ENCODE peak calls at places on chromosomes 11 and 22, in nine cellular contexts. One of them, this sample, is unnamed.
A peak's percentile ranks its signal among the peaks of the same experiment; 100 is the strongest.

GRCh38 chr11:48095779-48096470 is 115.6 kb downstream of the PTPRJ start:
- DNase-seq in thoracic aorta: no peak
- DNase-seq in fibroblast of pulmonary artery: no peak
- DNase-seq in cardiac fibroblast: no peak
- DNase-seq in AG04450: no peak
- DNase-seq in kidney: no peak
- DNase-seq in mucosa of descending colon: no peak
- DNase-seq in lung: no peak
- DNase-seq in brain microvascular endothelial cell: no peak
- DNase-seq in this sample: no peak

GRCh38 chr11:132424433-132424832 is 1054.0 kb downstream of the NTM start:
- DNase-seq in thoracic aorta: no peak
- DNase-seq in kidney: no peak
- DNase-seq in fibroblast of pulmonary artery: no peak
- DNase-seq in cardiac fibroblast: no peak
- DNase-seq in mucosa of descending colon: no peak
- DNase-seq in lung: no peak
- DNase-seq in AG04450: no peak
- DNase-seq in brain microvascular endothelial cell: no peak
- DNase-seq in this sample: no peak

GRCh38 chr11:76542436-76542835 is 97.6 kb downstream of the EMSY start:
- DNase-seq in AG04450: no peak
- DNase-seq in mucosa of descending colon: no peak
- DNase-seq in thoracic aorta: no peak
- DNase-seq in fibroblast of pulmonary artery: no peak
- DNase-seq in cardiac fibroblast: no peak
- DNase-seq in brain microvascular endothelial cell: no peak
- DNase-seq in lung: no peak
- DNase-seq in kidney: no peak
- DNase-seq in this sample: no peak

GRCh38 chr11:34425863-34426262 is 12.9 kb upstream of the CAT start:
- DNase-seq in kidney: no peak
- DNase-seq in lung: no peak
- DNase-seq in AG04450: no peak
- DNase-seq in cardiac fibroblast: no peak
- DNase-seq in fibroblast of pulmonary artery: no peak
- DNase-seq in mucosa of descending colon: no peak
- DNase-seq in brain microvascular endothelial cell: no peak
- DNase-seq in thoracic aorta: no peak
- DNase-seq in this sample: peak; percentile 56

GRCh38 chr22:38177926-38178604 is 3.6 kb downstream of the PLA2G6 start:
- DNase-seq in cardiac fibroblast: peak; percentile 94
- DNase-seq in fibroblast of pulmonary artery: peak; percentile 91
- DNase-seq in mucosa of descending colon: no peak
- DNase-seq in kidney: peak; percentile 70
- DNase-seq in AG04450: peak; percentile 53
- DNase-seq in brain microvascular endothelial cell: peak; percentile 87
- DNase-seq in thoracic aorta: no peak
- DNase-seq in lung: no peak
- DNase-seq in this sample: peak; percentile 85

GRCh38 chr11:47998733-47999359 is 18.5 kb downstream of the PTPRJ start:
- DNase-seq in fibroblast of pulmonary artery: no peak
- DNase-seq in cardiac fibroblast: no peak
- DNase-seq in brain microvascular endothelial cell: no peak
- DNase-seq in AG04450: no peak
- DNase-seq in lung: no peak
- DNase-seq in mucosa of descending colon: no peak
- DNase-seq in kidney: peak; percentile 16
- DNase-seq in thoracic aorta: no peak
- DNase-seq in this sample: no peak

GRCh38 chr11:65357856-65358356 is 3.4 kb downstream of the TIGD3 start:
- DNase-seq in mucosa of descending colon: peak; percentile 50
- DNase-seq in brain microvascular endothelial cell: no peak
- DNase-seq in lung: no peak
- DNase-seq in thoracic aorta: no peak
- DNase-seq in AG04450: no peak
- DNase-seq in cardiac fibroblast: peak; percentile 12
- DNase-seq in fibroblast of pulmonary artery: peak; percentile 35
- DNase-seq in kidney: peak; percentile 46
- DNase-seq in this sample: no peak

GRCh38 chr11:45609337-45609736 is 56.1 kb downstream of the CHST1 start:
- DNase-seq in mucosa of descending colon: no peak
- DNase-seq in AG04450: no peak
- DNase-seq in fibroblast of pulmonary artery: no peak
- DNase-seq in brain microvascular endothelial cell: no peak
- DNase-seq in lung: no peak
- DNase-seq in kidney: no peak
- DNase-seq in cardiac fibroblast: no peak
- DNase-seq in thoracic aorta: no peak
- DNase-seq in this sample: no peak

GRCh38 chr11:104713366-104713765 is 184.9 kb downstream of the CASP12 start:
- DNase-seq in cardiac fibroblast: peak; percentile 35
- DNase-seq in kidney: no peak
- DNase-seq in thoracic aorta: no peak
- DNase-seq in mucosa of descending colon: no peak
- DNase-seq in brain microvascular endothelial cell: no peak
- DNase-seq in lung: no peak
- DNase-seq in AG04450: peak; percentile 6
- DNase-seq in fibroblast of pulmonary artery: peak; percentile 19
- DNase-seq in this sample: peak; percentile 59

GRCh38 chr22:35479359-35479758 is 61.3 kb upstream of the RASD2 start:
- DNase-seq in brain microvascular endothelial cell: no peak
- DNase-seq in kidney: no peak
- DNase-seq in cardiac fibroblast: no peak
- DNase-seq in fibroblast of pulmonary artery: no peak
- DNase-seq in lung: no peak
- DNase-seq in mucosa of descending colon: no peak
- DNase-seq in AG04450: no peak
- DNase-seq in thoracic aorta: no peak
- DNase-seq in this sample: no peak

GRCh38 chr11:64621283-64622019 is 30.4 kb downstream of the SLC22A12 start:
- DNase-seq in mucosa of descending colon: no peak
- DNase-seq in brain microvascular endothelial cell: no peak
- DNase-seq in kidney: no peak
- DNase-seq in AG04450: no peak
- DNase-seq in lung: no peak
- DNase-seq in thoracic aorta: no peak
- DNase-seq in fibroblast of pulmonary artery: no peak
- DNase-seq in cardiac fibroblast: no peak
- DNase-seq in this sample: no peak

GRCh38 chr22:50356186-50356585 is 13.1 kb downstream of the PPP6R2 start:
- DNase-seq in mucosa of descending colon: no peak
- DNase-seq in thoracic aorta: no peak
- DNase-seq in lung: no peak
- DNase-seq in kidney: no peak
- DNase-seq in fibroblast of pulmonary artery: no peak
- DNase-seq in cardiac fibroblast: no peak
- DNase-seq in AG04450: no peak
- DNase-seq in brain microvascular endothelial cell: no peak
- DNase-seq in this sample: no peak

GRCh38 chr22:37138879-37139561 is 10.7 kb downstream of the IL2RB start:
- DNase-seq in kidney: no peak
- DNase-seq in mucosa of descending colon: no peak
- DNase-seq in cardiac fibroblast: peak; percentile 15
- DNase-seq in brain microvascular endothelial cell: no peak
- DNase-seq in thoracic aorta: no peak
- DNase-seq in AG04450: no peak
- DNase-seq in fibroblast of pulmonary artery: no peak
- DNase-seq in lung: no peak
- DNase-seq in this sample: no peak

GRCh38 chr11:131683131-131683530 is 312.7 kb downstream of the NTM start:
- DNase-seq in brain microvascular endothelial cell: no peak
- DNase-seq in lung: no peak
- DNase-seq in thoracic aorta: no peak
- DNase-seq in cardiac fibroblast: no peak
- DNase-seq in mucosa of descending colon: no peak
- DNase-seq in AG04450: no peak
- DNase-seq in fibroblast of pulmonary artery: no peak
- DNase-seq in kidney: no peak
- DNase-seq in this sample: no peak

GRCh38 chr22:32623943-32624342 is 149.3 kb downstream of the FBXO7 start:
- DNase-seq in thoracic aorta: peak; percentile 16
- DNase-seq in kidney: peak; percentile 82
- DNase-seq in cardiac fibroblast: peak; percentile 57
- DNase-seq in lung: peak; percentile 60
- DNase-seq in mucosa of descending colon: no peak
- DNase-seq in fibroblast of pulmonary artery: peak; percentile 79
- DNase-seq in AG04450: peak; percentile 88
- DNase-seq in brain microvascular endothelial cell: peak; percentile 82
- DNase-seq in this sample: peak; percentile 92

GRCh38 chr11:88281317-88281712 is 56.2 kb downstream of the CTSC start:
- DNase-seq in AG04450: no peak
- DNase-seq in brain microvascular endothelial cell: no peak
- DNase-seq in thoracic aorta: no peak
- DNase-seq in lung: no peak
- DNase-seq in kidney: no peak
- DNase-seq in mucosa of descending colon: no peak
- DNase-seq in cardiac fibroblast: peak; percentile 42
- DNase-seq in fibroblast of pulmonary artery: peak; percentile 43
- DNase-seq in this sample: no peak

GRCh38 chr11:17822021-17822781 is 87.6 kb downstream of the KCNC1 start:
- DNase-seq in mucosa of descending colon: no peak
- DNase-seq in thoracic aorta: peak; percentile 9
- DNase-seq in AG04450: peak; percentile 37
- DNase-seq in fibroblast of pulmonary artery: peak; percentile 90
- DNase-seq in brain microvascular endothelial cell: peak; percentile 39
- DNase-seq in kidney: no peak
- DNase-seq in lung: no peak
- DNase-seq in cardiac fibroblast: peak; percentile 76
- DNase-seq in this sample: peak; percentile 71

DNA sequence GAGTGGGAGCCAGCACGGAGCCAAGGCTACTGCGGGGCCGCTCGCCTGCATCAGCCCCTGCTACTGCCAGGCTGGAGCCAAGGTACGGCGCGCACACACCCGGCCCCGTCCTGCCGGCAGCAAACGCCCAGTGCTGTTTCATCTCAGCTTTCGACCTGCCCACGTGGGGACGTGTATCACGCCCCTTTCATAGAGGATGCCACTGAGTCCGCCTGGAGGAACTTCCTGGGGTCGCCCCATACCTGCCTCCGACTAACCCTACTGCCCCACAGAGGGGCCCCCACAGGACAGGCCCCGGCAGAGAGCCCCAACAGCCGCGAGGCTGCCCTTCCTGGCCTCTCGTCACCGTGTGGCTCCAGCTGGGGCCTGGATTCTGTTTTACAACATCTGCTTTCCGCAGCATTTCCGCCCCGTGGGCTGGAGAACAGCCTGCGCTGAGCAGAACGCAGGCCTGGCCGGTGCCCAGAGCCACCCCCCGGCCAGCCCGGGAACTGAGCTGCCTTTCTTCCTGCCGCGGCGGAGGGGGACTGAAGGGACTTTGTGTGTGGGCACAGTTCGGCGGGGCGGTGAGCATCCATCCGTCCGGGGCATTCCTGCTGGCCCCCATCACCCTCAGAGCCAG is 22.9 kb upstream of the ARHGAP8 start:
- DNase-seq in mucosa of descending colon: no peak
- DNase-seq in lung: peak; percentile 43
- DNase-seq in kidney: no peak
- DNase-seq in thoracic aorta: no peak
- DNase-seq in fibroblast of pulmonary artery: peak; percentile 74
- DNase-seq in cardiac fibroblast: peak; percentile 50
- DNase-seq in AG04450: no peak
- DNase-seq in brain microvascular endothelial cell: peak; percentile 35
- DNase-seq in this sample: peak; percentile 91
- TF ChIP-seq CTCF in mucosa of descending colon: no peak
- TF ChIP-seq CTCF in lung: no peak
- TF ChIP-seq CTCF in kidney: no peak
- TF ChIP-seq CTCF in thoracic aorta: no peak
- TF ChIP-seq CTCF in fibroblast of pulmonary artery: peak; percentile 36
- TF ChIP-seq CTCF in cardiac fibroblast: peak; percentile 17
- TF ChIP-seq CTCF in AG04450: peak; percentile 57
- TF ChIP-seq CTCF in brain microvascular endothelial cell: peak; percentile 68
- TF ChIP-seq CTCF in this sample: peak; percentile 45

GRCh38 chr11:26964335-26964734 is 29.6 kb upstream of the FIBIN start:
- DNase-seq in AG04450: no peak
- DNase-seq in mucosa of descending colon: no peak
- DNase-seq in kidney: no peak
- DNase-seq in fibroblast of pulmonary artery: peak; percentile 81
- DNase-seq in thoracic aorta: no peak
- DNase-seq in lung: no peak
- DNase-seq in brain microvascular endothelial cell: no peak
- DNase-seq in cardiac fibroblast: no peak
- DNase-seq in this sample: no peak
- H3K4me3 ChIP-seq in AG04450: no peak overlapping the region
- H3K4me3 ChIP-seq in mucosa of descending colon: no peak overlapping the region
- H3K4me3 ChIP-seq in kidney: no peak overlapping the region
- H3K4me3 ChIP-seq in fibroblast of pulmonary artery: no peak overlapping the region
- H3K4me3 ChIP-seq in thoracic aorta: no peak overlapping the region
- H3K4me3 ChIP-seq in lung: no peak overlapping the region
- H3K4me3 ChIP-seq in brain microvascular endothelial cell: no peak overlapping the region
- H3K4me3 ChIP-seq in cardiac fibroblast: no peak overlapping the region
- H3K4me3 ChIP-seq in this sample: no peak overlapping the region

GRCh38 chr22:25824828-25825474 is 83.0 kb downstream of the MYO18B start:
- DNase-seq in kidney: no peak
- DNase-seq in mucosa of descending colon: no peak
- DNase-seq in cardiac fibroblast: no peak
- DNase-seq in fibroblast of pulmonary artery: no peak
- DNase-seq in lung: no peak
- DNase-seq in brain microvascular endothelial cell: no peak
- DNase-seq in thoracic aorta: no peak
- DNase-seq in AG04450: no peak
- DNase-seq in this sample: no peak
- TF ChIP-seq CTCF in kidney: no peak
- TF ChIP-seq CTCF in mucosa of descending colon: no peak
- TF ChIP-seq CTCF in cardiac fibroblast: no peak
- TF ChIP-seq CTCF in fibroblast of pulmonary artery: no peak
- TF ChIP-seq CTCF in lung: no peak
- TF ChIP-seq CTCF in brain microvascular endothelial cell: no peak
- TF ChIP-seq CTCF in thoracic aorta: no peak
- TF ChIP-seq CTCF in AG04450: no peak
- TF ChIP-seq CTCF in this sample: no peak

GRCh38 chr11:126999366-126999765 is 1.2 kb downstream of the KIRREL3 start:
- DNase-seq in brain microvascular endothelial cell: no peak
- DNase-seq in mucosa of descending colon: no peak
- DNase-seq in kidney: no peak
- DNase-seq in AG04450: no peak
- DNase-seq in fibroblast of pulmonary artery: no peak
- DNase-seq in lung: no peak
- DNase-seq in cardiac fibroblast: no peak
- DNase-seq in thoracic aorta: no peak
- DNase-seq in this sample: no peak

GRCh38 chr11:127000991-127001390 is 421 bp upstream of the KIRREL3 start:
- DNase-seq in thoracic aorta: no peak
- DNase-seq in mucosa of descending colon: no peak
- DNase-seq in kidney: no peak
- DNase-seq in AG04450: no peak
- DNase-seq in fibroblast of pulmonary artery: no peak
- DNase-seq in lung: no peak
- DNase-seq in brain microvascular endothelial cell: no peak
- DNase-seq in cardiac fibroblast: no peak
- DNase-seq in this sample: no peak

GRCh38 chr11:127000291-127000968 is at the start of gene KIRREL3:
- DNase-seq in thoracic aorta: no peak
- DNase-seq in AG04450: no peak
- DNase-seq in fibroblast of pulmonary artery: no peak
- DNase-seq in cardiac fibroblast: no peak
- DNase-seq in mucosa of descending colon: no peak
- DNase-seq in brain microvascular endothelial cell: no peak
- DNase-seq in lung: no peak
- DNase-seq in kidney: peak; percentile 64
- DNase-seq in this sample: peak; percentile 59

GRCh38 chr11:127003260-127003981 is 2.9 kb upstream of the KIRREL3 start:
- DNase-seq in kidney: peak; percentile 70
- DNase-seq in thoracic aorta: no peak
- DNase-seq in cardiac fibroblast: no peak
- DNase-seq in AG04450: no peak
- DNase-seq in brain microvascular endothelial cell: no peak
- DNase-seq in fibroblast of pulmonary artery: peak; percentile 18
- DNase-seq in lung: no peak
- DNase-seq in mucosa of descending colon: no peak
- DNase-seq in this sample: peak; percentile 48

GRCh38 chr11:127002669-127003259 is 2.2 kb upstream of the KIRREL3 start:
- DNase-seq in AG04450: no peak
- DNase-seq in kidney: no peak
- DNase-seq in thoracic aorta: no peak
- DNase-seq in lung: no peak
- DNase-seq in brain microvascular endothelial cell: no peak
- DNase-seq in mucosa of descending colon: no peak
- DNase-seq in cardiac fibroblast: no peak
- DNase-seq in fibroblast of pulmonary artery: no peak
- DNase-seq in this sample: no peak
- H3K4me3 ChIP-seq in AG04450: peak overlapping the region; percentile 57
- H3K4me3 ChIP-seq in kidney: no peak overlapping the region
- H3K4me3 ChIP-seq in thoracic aorta: no peak overlapping the region
- H3K4me3 ChIP-seq in lung: no peak overlapping the region
- H3K4me3 ChIP-seq in brain microvascular endothelial cell: peak overlapping the region; percentile 40
- H3K4me3 ChIP-seq in mucosa of descending colon: no peak overlapping the region
- H3K4me3 ChIP-seq in cardiac fibroblast: no peak overlapping the region
- H3K4me3 ChIP-seq in fibroblast of pulmonary artery: peak overlapping the region; percentile 5
- H3K4me3 ChIP-seq in this sample: peak overlapping the region; percentile 50